ENCODE peak calls at places on chromosomes 3 and 15, in nine cellular contexts. One of them, this sample, is unnamed.

GRCh38 chr3:134315286-134316106 is 58.8 kb downstream of the AMOTL2 start:
- DNase-seq in fibroblast of pulmonary artery: peak
- DNase-seq in HTR-8/SVneo: no peak
- DNase-seq in posterior cingulate gyrus: peak
- DNase-seq in mucosa of descending colon: peak
- DNase-seq in RCC 7860: peak
- DNase-seq in aorta: peak
- DNase-seq in right cardiac atrium: peak
- DNase-seq in activated B cell treated with CpG ODN at 0.5 μM for 24 hours: no peak
- DNase-seq in this sample: peak

GRCh38 chr3:31226331-31226730 is 306.4 kb upstream of the STT3B start:
- DNase-seq in fibroblast of pulmonary artery: no peak
- DNase-seq in HTR-8/SVneo: no peak
- DNase-seq in posterior cingulate gyrus: no peak
- DNase-seq in mucosa of descending colon: no peak
- DNase-seq in RCC 7860: no peak
- DNase-seq in aorta: no peak
- DNase-seq in right cardiac atrium: no peak
- DNase-seq in activated B cell treated with CpG ODN at 0.5 μM for 24 hours: no peak
- DNase-seq in this sample: peak

GRCh38 chr15:68990755-68991500 is 23.6 kb upstream of the NOX5 start:
- DNase-seq in fibroblast of pulmonary artery: no peak
- DNase-seq in HTR-8/SVneo: no peak
- DNase-seq in posterior cingulate gyrus: no peak
- DNase-seq in mucosa of descending colon: no peak
- DNase-seq in RCC 7860: no peak
- DNase-seq in aorta: no peak
- DNase-seq in right cardiac atrium: no peak
- DNase-seq in activated B cell treated with CpG ODN at 0.5 μM for 24 hours: no peak
- DNase-seq in this sample: no peak

GRCh38 chr3:193080821-193081220 is 160.2 kb upstream of the PLAAT1 start:
- DNase-seq in fibroblast of pulmonary artery: no peak
- DNase-seq in HTR-8/SVneo: no peak
- DNase-seq in posterior cingulate gyrus: no peak
- DNase-seq in mucosa of descending colon: no peak
- DNase-seq in RCC 7860: no peak
- DNase-seq in aorta: no peak
- DNase-seq in right cardiac atrium: no peak
- DNase-seq in activated B cell treated with CpG ODN at 0.5 μM for 24 hours: no peak
- DNase-seq in this sample: no peak

GRCh38 chr15:31001702-31002101 is 10.3 kb upstream of the MTMR10 start:
- DNase-seq in fibroblast of pulmonary artery: no peak
- DNase-seq in HTR-8/SVneo: no peak
- DNase-seq in posterior cingulate gyrus: no peak
- DNase-seq in mucosa of descending colon: no peak
- DNase-seq in RCC 7860: no peak
- DNase-seq in aorta: no peak
- DNase-seq in right cardiac atrium: no peak
- DNase-seq in activated B cell treated with CpG ODN at 0.5 μM for 24 hours: no peak
- DNase-seq in this sample: no peak

GRCh38 chr3:134406331-134407246 is 32.3 kb upstream of the AMOTL2 start:
- DNase-seq in fibroblast of pulmonary artery: no peak
- DNase-seq in HTR-8/SVneo: no peak
- DNase-seq in posterior cingulate gyrus: peak
- DNase-seq in mucosa of descending colon: peak
- DNase-seq in RCC 7860: no peak
- DNase-seq in aorta: peak
- DNase-seq in right cardiac atrium: peak
- DNase-seq in activated B cell treated with CpG ODN at 0.5 μM for 24 hours: no peak
- DNase-seq in this sample: peak

GRCh38 chr3:60588806-60589205 is 662.4 kb downstream of the FHIT start:
- DNase-seq in fibroblast of pulmonary artery: no peak
- DNase-seq in HTR-8/SVneo: no peak
- DNase-seq in posterior cingulate gyrus: no peak
- DNase-seq in mucosa of descending colon: no peak
- DNase-seq in RCC 7860: peak
- DNase-seq in aorta: no peak
- DNase-seq in right cardiac atrium: no peak
- DNase-seq in activated B cell treated with CpG ODN at 0.5 μM for 24 hours: no peak
- DNase-seq in this sample: no peak

GRCh38 chr15:33848011-33848410 is 120.3 kb upstream of the CHRM5 start:
- DNase-seq in fibroblast of pulmonary artery: no peak
- DNase-seq in HTR-8/SVneo: no peak
- DNase-seq in posterior cingulate gyrus: no peak
- DNase-seq in mucosa of descending colon: no peak
- DNase-seq in RCC 7860: no peak
- DNase-seq in aorta: no peak
- DNase-seq in right cardiac atrium: no peak
- DNase-seq in activated B cell treated with CpG ODN at 0.5 μM for 24 hours: no peak
- DNase-seq in this sample: no peak

GRCh38 chr3:70526966-70527515 is 214.6 kb upstream of the MDFIC2 start:
- DNase-seq in fibroblast of pulmonary artery: no peak
- DNase-seq in HTR-8/SVneo: no peak
- DNase-seq in posterior cingulate gyrus: no peak
- DNase-seq in mucosa of descending colon: no peak
- DNase-seq in RCC 7860: no peak
- DNase-seq in aorta: no peak
- DNase-seq in right cardiac atrium: no peak
- DNase-seq in activated B cell treated with CpG ODN at 0.5 μM for 24 hours: no peak
- DNase-seq in this sample: no peak

GRCh38 chr3:136503056-136503455 is 249.1 kb downstream of the STAG1 start:
- DNase-seq in fibroblast of pulmonary artery: no peak
- DNase-seq in HTR-8/SVneo: no peak
- DNase-seq in posterior cingulate gyrus: no peak
- DNase-seq in mucosa of descending colon: no peak
- DNase-seq in RCC 7860: no peak
- DNase-seq in aorta: no peak
- DNase-seq in right cardiac atrium: no peak
- DNase-seq in activated B cell treated with CpG ODN at 0.5 μM for 24 hours: no peak
- DNase-seq in this sample: no peak

GRCh38 chr3:78736863-78737262 is 1030.9 kb downstream of the ROBO1 start:
- DNase-seq in fibroblast of pulmonary artery: no peak
- DNase-seq in HTR-8/SVneo: no peak
- DNase-seq in posterior cingulate gyrus: no peak
- DNase-seq in mucosa of descending colon: no peak
- DNase-seq in RCC 7860: no peak
- DNase-seq in aorta: no peak
- DNase-seq in right cardiac atrium: no peak
- DNase-seq in activated B cell treated with CpG ODN at 0.5 μM for 24 hours: no peak
- DNase-seq in this sample: no peak

GRCh38 chr15:65095011-65095746 is 18.6 kb downstream of the KBTBD13 start:
- DNase-seq in fibroblast of pulmonary artery: peak
- DNase-seq in HTR-8/SVneo: no peak
- DNase-seq in posterior cingulate gyrus: no peak
- DNase-seq in mucosa of descending colon: peak
- DNase-seq in RCC 7860: no peak
- DNase-seq in aorta: no peak
- DNase-seq in right cardiac atrium: no peak
- DNase-seq in activated B cell treated with CpG ODN at 0.5 μM for 24 hours: no peak
- DNase-seq in this sample: no peak

This sample was measured in dermis blood vessel endothelial cell.